ENCODE peak calls at places on chromosomes 12 and 14, in ten cellular contexts. T is transverse colon, S is HepG2, W is K562, E is SK-N-SH, U is upper lobe of left lung, B is H1, F is suprapubic skin, P is GM12878, K is sigmoid colon. M is an unnamed sample.

GRCh38 chr12:18990866-18991265 is 138.7 kb upstream of the PLEKHA5 start:
- DNase-seq in T (no peak), S (no peak), W (no peak), E (no peak), U (no peak), B (no peak), F (no peak), P (no peak), K (no peak), M (no peak)

GRCh38 chr12:32482226-32482625 is 82.9 kb downstream of the FGD4 start:
- DNase-seq in T (no peak), S (no peak), W (no peak), E (no peak), U (no peak), B (no peak), F (no peak), P (peak; percentile 12), K (no peak), M (no peak)

GRCh38 chr14:81990312-81990761 is 456.7 kb upstream of the SEL1L start:
- DNase-seq in T (peak; percentile 27), S (peak; percentile 33), W (peak; percentile 12), E (peak; percentile 6), U (no peak), B (peak; percentile 75), F (no peak), P (peak; percentile 16), K (no peak), M (peak; percentile 45)

GRCh38 chr14:92880851-92881250 is 42.1 kb upstream of the CHGA start:
- DNase-seq in T (no peak), S (peak; percentile 62), W (no peak), E (peak; percentile 63), U (no peak), B (peak; percentile 58), F (no peak), P (no peak), K (no peak), M (no peak)

GRCh38 chr12:54164402-54165145 is 24.2 kb downstream of the SMUG1 start:
- DNase-seq in T (no peak), S (no peak), W (no peak), E (peak; percentile 61), U (no peak), B (peak; percentile 61), F (no peak), P (no peak), K (no peak), M (no peak)

GRCh38 chr12:32455607-32456063 is 56.3 kb downstream of the FGD4 start:
- DNase-seq in T (no peak), S (peak; percentile 55), W (peak; percentile 35), E (peak; percentile 56), U (no peak), B (no peak), F (no peak), P (no peak), K (no peak), M (no peak)

GRCh38 chr12:67740706-67741105 is 92.2 kb downstream of the DYRK2 start:
- DNase-seq in T (no peak), S (no peak), W (no peak), E (no peak), U (no peak), B (no peak), F (no peak), P (no peak), K (no peak), M (no peak)

GRCh38 chr14:103031956-103032355 is 25.4 kb downstream of the CDC42BPB start:
- DNase-seq in T (peak; percentile 49), S (no peak), W (no peak), E (peak; percentile 64), U (peak; percentile 59), B (no peak), F (no peak), P (no peak), K (no peak), M (peak; percentile 44)

GRCh38 chr12:76252031-76252430 is 96.2 kb downstream of the BBS10 start:
- DNase-seq in T (no peak), S (no peak), W (no peak), E (no peak), U (peak; percentile 45), B (no peak), F (no peak), P (no peak), K (no peak), M (no peak)

GRCh38 chr12:3165311-3165931 is 88.2 kb downstream of the TSPAN9 start:
- DNase-seq in T (no peak), S (no peak), W (no peak), E (no peak), U (no peak), B (no peak), F (no peak), P (no peak), K (no peak), M (no peak)

GRCh38 chr14:31024042-31024480 is 1.4 kb upstream of the AP4S1 start:
- DNase-seq in T (no peak), S (peak; percentile 82), W (no peak), E (no peak), U (no peak), B (no peak), F (no peak), P (no peak), K (no peak), M (no peak)

GRCh38 chr12:106910202-106910601 is 45.5 kb upstream of the TMEM263 start:
- DNase-seq in T (no peak), S (no peak), W (no peak), E (no peak), U (no peak), B (no peak), F (no peak), P (peak; percentile 84), K (no peak), M (no peak)

GRCh38 chr14:36281309-36281708 is 39.1 kb downstream of the MBIP start:
- DNase-seq in T (no peak), S (peak; percentile 55), W (peak; percentile 7), E (no peak), U (no peak), B (no peak), F (no peak), P (no peak), K (no peak), M (no peak)

GRCh38 chr12:128661216-128661550 is 162.6 kb downstream of the SLC15A4 start:
- DNase-seq in T (no peak), S (no peak), W (no peak), E (no peak), U (no peak), B (no peak), F (no peak), P (no peak), K (no peak), M (no peak)

DNA sequence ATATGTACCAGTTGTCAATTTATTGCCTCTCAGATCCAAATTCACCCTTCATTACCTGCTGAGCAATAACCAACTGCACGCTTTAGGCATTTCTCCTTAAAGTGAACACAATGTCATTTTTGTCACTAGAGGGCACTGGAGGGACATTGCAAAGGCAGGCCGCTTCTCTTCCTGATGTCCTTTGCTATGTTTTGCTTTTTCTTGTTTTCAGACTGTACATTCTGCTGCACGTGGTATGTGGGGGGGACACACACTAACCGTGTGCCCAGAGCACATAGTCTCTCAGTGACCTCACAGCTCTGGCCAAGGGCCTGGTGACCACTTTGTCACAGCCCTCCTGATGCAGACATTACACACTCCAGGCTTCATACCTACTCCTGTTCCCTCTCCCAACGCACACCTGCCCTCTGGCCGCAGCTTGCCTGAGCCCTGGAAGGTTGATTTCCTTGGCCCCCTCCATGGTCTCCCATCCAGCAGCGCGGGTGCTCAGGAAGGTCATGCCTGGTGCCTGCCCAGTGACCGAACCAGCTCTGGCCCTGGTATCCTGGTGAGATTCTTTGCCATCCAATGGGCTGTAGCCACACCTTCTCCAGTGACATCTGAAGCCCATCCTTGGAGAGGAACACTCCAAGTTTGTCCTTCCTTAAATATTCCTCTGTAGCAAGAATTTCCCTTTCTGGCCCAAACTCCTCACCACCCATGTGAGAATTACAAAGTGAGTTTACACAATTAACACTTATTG is 39.9 kb downstream of the MYO1H start:
- DNase-seq in T (no peak), S (peak; percentile 73), W (peak; percentile 27), E (peak; percentile 31), U (no peak), B (peak; percentile 50), F (no peak), P (no peak), K (no peak), M (no peak)
- TF ChIP-seq EP300 in T (no peak), S (no peak), W (no peak), E (no peak), U (no peak), B (no peak), F (no peak), P (no peak), K (no peak), M (no peak)

DNA sequence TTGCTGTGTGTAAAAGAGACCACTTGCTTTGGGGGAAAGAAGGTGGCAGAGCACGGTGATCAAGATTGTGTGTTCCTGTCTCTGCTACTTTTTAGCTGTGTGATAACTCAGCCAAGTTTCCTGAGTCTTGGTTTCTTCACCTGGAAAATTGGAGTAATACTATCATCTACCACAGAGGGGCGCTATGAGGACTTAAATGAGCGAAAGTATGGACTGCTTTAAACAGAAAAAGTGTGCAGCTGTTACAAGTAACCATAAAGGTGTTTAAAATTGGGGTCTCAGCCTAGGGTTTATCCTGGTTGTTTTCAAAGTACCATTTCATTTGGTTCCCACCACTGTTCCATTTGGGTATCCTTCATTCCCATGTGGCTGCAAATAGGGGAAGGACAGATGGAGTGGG is 65.9 kb upstream of the WSCD2 start:
- DNase-seq in T (no peak), S (peak; percentile 13), W (peak; percentile 39), E (no peak), U (no peak), B (no peak), F (no peak), P (no peak), K (no peak), M (no peak)
- TF ChIP-seq CTCF in T (no peak), S (peak; percentile 61), W (peak; percentile 67), E (peak; percentile 39), U (peak; percentile 15), B (peak; percentile 60), F (no peak), P (peak; percentile 53), K (no peak), M (no peak)

DNA sequence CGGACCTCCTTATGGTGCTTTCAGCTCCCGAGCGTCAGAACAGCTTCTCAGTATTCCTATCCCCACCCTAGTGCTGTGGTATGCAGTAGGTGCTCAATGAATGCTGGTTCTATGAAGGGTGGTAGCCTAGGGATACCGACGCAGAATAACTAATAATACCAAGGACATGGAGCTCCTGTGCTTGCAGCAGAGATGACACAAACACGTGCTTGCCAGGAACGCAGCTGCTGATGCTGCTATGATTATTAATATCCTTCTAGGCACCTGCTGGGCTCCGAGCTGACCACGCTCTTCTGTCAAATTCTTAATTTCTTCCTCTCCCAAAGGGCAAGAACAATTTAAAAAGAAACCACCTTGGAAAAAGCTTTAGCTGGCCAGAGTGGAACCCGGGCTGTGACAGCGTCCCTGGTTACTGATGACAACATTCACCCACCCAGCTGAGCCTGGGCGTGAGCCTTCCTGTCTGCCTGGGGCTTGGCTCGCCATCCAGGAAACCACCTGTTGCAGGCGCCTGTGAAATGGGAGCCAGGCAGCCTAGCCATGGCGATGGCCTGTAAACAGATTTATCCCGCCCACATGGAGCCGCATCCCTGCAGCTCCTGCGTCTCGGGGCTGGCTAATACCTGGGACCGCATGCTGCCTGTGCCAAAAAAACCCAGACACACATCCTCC is 28.8 kb downstream of the CLMN start:
- DNase-seq in T (peak; percentile 80), S (no peak), W (no peak), E (peak; percentile 65), U (no peak), B (no peak), F (peak; percentile 79), P (no peak), K (no peak), M (peak; percentile 76)
- TF ChIP-seq POLR2AphosphoS5 in T (peak; percentile 41), S (no peak), W (no peak), E (no peak), U (no peak), B (no peak), F (no peak), P (no peak), K (no peak), M (no peak)

GRCh38 chr12:133120385-133121191 is 9.5 kb downstream of the ZNF891 start:
- DNase-seq in T (no peak), S (no peak), W (no peak), E (no peak), U (no peak), B (no peak), F (no peak), P (no peak), K (no peak), M (no peak)
- TF ChIP-seq EP300 in T (no peak), S (no peak), W (no peak), E (no peak), U (no peak), B (no peak), F (no peak), P (no peak), K (no peak), M (no peak)